ENCODE peak calls at places on chromosomes 16 and 17, in five cellular contexts. H, F, S, E and G are unnamed samples.
A peak's percentile ranks its signal among the peaks of the same experiment; 100 is the strongest.

GRCh38 chr17:28433696-28434095 is 27.7 kb upstream of the SLC46A1 start:
- DNase-seq in E (no peak), F (no peak), H (no peak), S (no peak), G (no peak)

GRCh38 chr17:65393514-65393913 is 167.9 kb downstream of the AXIN2 start:
- DNase-seq in S (no peak), F (no peak), E (no peak), H (peak; percentile 51), G (peak; percentile 49)

GRCh38 chr16:10501016-10501607 is 79.3 kb downstream of the EMP2 start:
- DNase-seq in F (no peak), S (no peak), E (no peak), H (no peak), G (peak; percentile 29)

GRCh38 chr17:80967404-80967872 is 24.2 kb upstream of the CHMP6 start:
- DNase-seq in H (no peak), F (no peak), E (no peak), S (no peak), G (no peak)

GRCh38 chr17:39339272-39339671 is 62.2 kb downstream of the FBXL20 start:
- DNase-seq in F (no peak), H (no peak), S (no peak), E (no peak), G (no peak)

GRCh38 chr16:15484662-15485061 is 50.3 kb downstream of the BMERB1 start:
- DNase-seq in H (no peak), F (peak; percentile 64), E (no peak), S (no peak), G (no peak)

GRCh38 chr17:40415390-40415789 is 2.3 kb downstream of the TOP2A start:
- DNase-seq in S (no peak), E (peak; percentile 7), H (peak; percentile 48), F (peak; percentile 59), G (peak; percentile 53)

GRCh38 chr17:64492481-64493109 is 4.3 kb downstream of the POLG2 start:
- DNase-seq in S (no peak), H (peak; percentile 28), E (no peak), F (peak; percentile 38), G (no peak)

GRCh38 chr16:80924372-80924978 is 82.2 kb downstream of the CMC2 start:
- DNase-seq in H (peak; percentile 9), F (peak; percentile 60), E (peak; percentile 59), S (no peak), G (peak; percentile 20)

GRCh38 chr16:85965125-85965524 is 66.2 kb downstream of the IRF8 start:
- DNase-seq in E (no peak), S (no peak), F (no peak), H (no peak), G (no peak)

GRCh38 chr16:48013476-48013875 is 142.3 kb downstream of the ABCC12 start:
- DNase-seq in H (no peak), E (no peak), F (peak; percentile 64), S (no peak), G (no peak)

GRCh38 chr16:81148277-81148676 is 52.1 kb upstream of the GCSH start:
- DNase-seq in F (no peak), H (no peak), E (no peak), S (no peak), G (no peak)

GRCh38 chr17:18964018-18964351 is 12.0 kb downstream of the SLC5A10 start:
- DNase-seq in H (no peak), E (no peak), F (no peak), S (no peak), G (no peak)

GRCh38 chr17:70278846-70279465 is 109.6 kb downstream of the KCNJ2 start:
- DNase-seq in H (no peak), S (no peak), F (no peak), E (no peak), G (no peak)

GRCh38 chr17:260031-260791 is 78.8 kb upstream of the DOC2B start:
- DNase-seq in F (no peak), S (no peak), H (no peak), E (no peak), G (no peak)

GRCh38 chr17:8831234-8831849 is 32.2 kb upstream of the MFSD6L start:
- DNase-seq in S (no peak), E (no peak), F (no peak), H (no peak), G (no peak)

GRCh38 chr16:21277045-21277926 is 804 bp downstream of the CRYM start:
- DNase-seq in E (no peak), F (no peak), H (no peak), S (no peak), G (no peak)
- H3K4me3 ChIP-seq in E (no peak overlapping the region), F (no peak overlapping the region), H (peak overlapping the region; percentile 37), S (no peak overlapping the region), G (no peak overlapping the region)

GRCh38 chr16:88527186-88527936 is 42.8 kb upstream of the ZC3H18 start:
- DNase-seq in F (peak; percentile 16), E (peak; percentile 29), S (peak; percentile 30), H (peak; percentile 61), G (no peak)
- H3K4me3 ChIP-seq in F (no peak overlapping the region), E (no peak overlapping the region), S (no peak overlapping the region), H (no peak overlapping the region), G (no peak overlapping the region)

DNA sequence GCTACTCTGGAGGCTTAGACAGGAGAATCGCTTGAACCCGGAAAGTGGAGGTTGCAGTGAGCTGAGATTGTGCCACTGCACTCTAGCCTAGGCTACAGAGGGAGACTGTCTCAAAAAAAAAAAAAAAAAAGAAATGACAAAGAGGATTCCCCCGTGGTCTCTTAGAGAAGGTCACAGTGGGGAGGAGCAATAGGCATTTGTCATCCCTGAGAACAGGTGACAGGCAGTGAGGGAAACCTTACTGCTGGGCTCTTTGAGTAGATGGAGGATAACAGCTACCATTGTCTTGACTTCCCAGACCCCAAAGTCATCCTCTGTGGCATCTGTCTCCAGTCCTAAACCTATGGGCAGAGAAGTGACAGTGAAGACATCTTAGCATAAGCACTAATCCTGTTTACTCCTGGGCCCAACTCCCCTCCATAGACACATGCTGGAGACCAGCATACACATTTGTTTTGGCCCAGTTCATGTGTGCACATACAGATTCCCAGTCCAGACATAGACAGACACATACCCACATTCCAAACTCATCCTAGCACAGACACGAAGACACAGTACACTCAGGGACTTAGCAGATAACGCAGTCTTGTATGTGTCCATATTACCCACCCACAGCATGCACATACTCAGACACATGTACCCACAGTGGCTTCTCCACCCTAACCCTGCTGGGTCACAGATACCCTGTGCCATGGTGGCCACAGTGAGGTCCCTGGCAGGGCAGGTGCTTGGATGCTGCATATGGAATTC is 2.7 kb downstream of the ESRP2 start:
- DNase-seq in S (no peak), H (no peak), E (no peak), F (no peak), G (no peak)
- H3K4me3 ChIP-seq in S (no peak overlapping the region), H (no peak overlapping the region), E (no peak overlapping the region), F (peak overlapping the region; percentile 88), G (no peak overlapping the region)

GRCh38 chr17:55441544-55441943 is 19.9 kb upstream of the MMD start:
- DNase-seq in E (no peak), S (no peak), F (no peak), H (no peak), G (peak; percentile 85)

GRCh38 chr17:55440391-55440790 is 18.8 kb upstream of the MMD start:
- DNase-seq in E (no peak), S (no peak), H (no peak), F (peak; percentile 82), G (no peak)

GRCh38 chr17:55442953-55443683 is 21.5 kb upstream of the MMD start:
- DNase-seq in E (no peak), S (no peak), F (no peak), H (no peak), G (no peak)

GRCh38 chr17:55443904-55444303 is 22.3 kb upstream of the MMD start:
- DNase-seq in S (no peak), H (no peak), E (no peak), F (no peak), G (no peak)

GRCh38 chr17:55442462-55442861 is 20.8 kb upstream of the MMD start:
- DNase-seq in S (no peak), H (no peak), F (no peak), E (no peak), G (no peak)
- H3K4me3 ChIP-seq in S (no peak overlapping the region), H (no peak overlapping the region), F (no peak overlapping the region), E (no peak overlapping the region), G (peak overlapping the region; percentile 30)

DNA sequence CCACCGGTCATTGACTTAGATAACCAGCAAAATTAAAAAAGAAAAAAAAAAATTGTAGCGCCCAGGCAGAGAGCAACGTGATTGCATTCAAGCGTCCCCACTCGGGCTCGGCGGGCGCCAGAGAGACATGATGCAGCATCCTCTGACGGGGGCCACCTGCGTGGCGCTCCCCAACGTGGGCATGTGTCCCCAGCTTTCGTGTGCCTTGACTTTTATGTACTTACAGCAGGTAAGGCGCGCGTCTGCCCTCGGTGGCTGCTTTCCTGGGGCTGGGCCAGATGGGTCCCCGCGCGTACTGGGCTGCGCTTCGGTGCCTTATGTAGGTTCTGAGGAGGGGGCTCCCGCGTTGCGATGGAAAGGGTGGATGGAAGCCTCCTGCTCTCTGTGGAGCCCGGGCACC is 28.4 kb upstream of the RBFOX1 start:
- DNase-seq in E (no peak), F (no peak), S (no peak), H (no peak), G (no peak)
- H3K4me3 ChIP-seq in E (no peak overlapping the region), F (no peak overlapping the region), S (no peak overlapping the region), H (no peak overlapping the region), G (no peak overlapping the region)

GRCh38 chr16:2483939-2484897 is 9.3 kb downstream of the TBC1D24 start:
- DNase-seq in H (no peak), E (no peak), S (no peak), F (no peak), G (no peak)

GRCh38 chr16:2484898-2485508 is 10.1 kb downstream of the TBC1D24 start:
- DNase-seq in F (no peak), S (no peak), E (no peak), H (no peak), G (no peak)

GRCh38 chr16:2481676-2482075 is 6.7 kb downstream of the TBC1D24 start:
- DNase-seq in S (no peak), H (no peak), F (no peak), E (no peak), G (no peak)

GRCh38 chr16:2482181-2483107 is 7.5 kb downstream of the TBC1D24 start:
- DNase-seq in E (no peak), H (no peak), S (no peak), F (no peak), G (no peak)

DNA sequence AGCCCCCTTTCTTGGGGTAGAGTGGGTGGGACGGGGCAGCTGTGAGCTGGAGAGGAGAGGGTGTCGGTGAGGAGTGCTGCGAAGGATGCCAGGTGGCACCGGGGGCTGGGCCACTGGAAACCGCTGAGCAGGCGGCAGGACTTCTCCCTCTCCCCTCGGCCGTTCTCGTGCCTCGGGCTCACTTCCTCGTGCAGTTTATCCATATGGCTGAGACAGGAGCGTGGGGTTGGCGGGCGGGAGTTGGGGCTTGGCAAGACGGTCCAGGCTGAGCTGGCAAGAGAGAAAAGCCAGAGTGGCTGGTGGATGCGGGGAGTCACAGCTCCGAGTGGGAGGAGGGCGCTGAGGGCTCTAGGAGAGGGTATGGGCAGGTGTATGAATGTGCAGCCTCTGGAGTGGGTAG is 8.2 kb downstream of the TBC1D24 start:
- DNase-seq in S (no peak), F (no peak), E (no peak), H (no peak), G (no peak)
- H3K4me3 ChIP-seq in S (no peak overlapping the region), F (no peak overlapping the region), E (no peak overlapping the region), H (no peak overlapping the region), G (no peak overlapping the region)

DNA sequence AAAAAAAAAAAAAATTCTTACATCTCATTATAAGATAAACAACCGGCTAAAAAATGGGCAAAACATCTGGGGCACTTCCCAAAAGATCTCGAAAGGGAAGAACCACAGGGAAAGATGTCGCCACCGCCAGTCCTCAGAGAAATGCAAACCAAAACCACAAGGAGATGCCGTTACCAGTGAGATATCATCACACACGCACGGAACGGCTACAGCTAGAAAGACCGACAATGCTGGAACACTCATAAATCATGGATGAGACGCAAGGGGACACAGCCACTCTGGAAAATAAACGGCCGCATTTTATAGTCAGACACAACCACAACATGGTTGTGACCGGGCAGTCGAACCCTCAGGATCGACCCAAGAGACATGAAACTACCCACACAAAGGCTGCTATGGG is 24.5 kb downstream of the WDR45B start:
- DNase-seq in F (no peak), E (no peak), H (no peak), S (no peak), G (no peak)
- H3K4me3 ChIP-seq in F (no peak overlapping the region), E (no peak overlapping the region), H (no peak overlapping the region), S (no peak overlapping the region), G (no peak overlapping the region)